ENCODE peak calls at places on chromosomes 12 and 14, in four cellular contexts. W, M, N and P are unnamed samples.

GRCh38 chr14:102893452-102893851 is 29.0 kb upstream of the AMN start:
- DNase-seq in W (no peak), M (peak), N (no peak), P (no peak)

GRCh38 chr12:58695263-58695662 is 225.0 kb downstream of the LRIG3 start:
- DNase-seq in W (no peak), M (no peak), N (no peak), P (no peak)

GRCh38 chr14:56555921-56556570 is 23.6 kb upstream of the TMEM260 start:
- DNase-seq in W (peak), M (no peak), N (peak), P (peak)

GRCh38 chr12:127005406-127005805 is 1261.6 kb upstream of the TMEM132C start:
- DNase-seq in W (no peak), M (no peak), N (no peak), P (no peak)

GRCh38 chr12:50971946-50972345 is 19.6 kb downstream of the HIGD1C start:
- DNase-seq in W (no peak), M (no peak), N (no peak), P (no peak)

GRCh38 chr14:69107407-69108003 is 45.4 kb downstream of the DCAF5 start:
- DNase-seq in W (peak), M (peak), N (peak), P (peak)

GRCh38 chr12:107660230-107660629 is 25.4 kb upstream of the PWP1 start:
- DNase-seq in W (no peak), M (no peak), N (no peak), P (no peak)

GRCh38 chr14:42421377-42422078 is 814.9 kb downstream of the LRFN5 start:
- DNase-seq in W (no peak), M (no peak), N (no peak), P (no peak)

GRCh38 chr12:132827763-132828703 is 636 bp downstream of the GOLGA3 start:
- DNase-seq in W (no peak), M (no peak), N (peak), P (no peak)

GRCh38 chr12:185197-185955 is 28.6 kb downstream of the SLC6A12 start:
- DNase-seq in W (no peak), M (no peak), N (no peak), P (no peak)

GRCh38 chr12:86158956-86159355 is 97.2 kb downstream of the MGAT4C start:
- DNase-seq in W (no peak), M (no peak), N (no peak), P (no peak)

GRCh38 chr12:54352891-54353874 is 11.1 kb downstream of the GPR84 start:
- DNase-seq in W (peak), M (no peak), N (no peak), P (no peak)
- TF ChIP-seq BHLHE40 in W (no peak), M (no peak), N (no peak), P (no peak)

GRCh38 chr14:52131640-52132320 is 62.9 kb upstream of the NID2 start:
- DNase-seq in W (peak), M (peak), N (peak), P (peak)
- TF ChIP-seq SP1 in W (no peak), M (no peak), N (no peak), P (no peak)

DNA sequence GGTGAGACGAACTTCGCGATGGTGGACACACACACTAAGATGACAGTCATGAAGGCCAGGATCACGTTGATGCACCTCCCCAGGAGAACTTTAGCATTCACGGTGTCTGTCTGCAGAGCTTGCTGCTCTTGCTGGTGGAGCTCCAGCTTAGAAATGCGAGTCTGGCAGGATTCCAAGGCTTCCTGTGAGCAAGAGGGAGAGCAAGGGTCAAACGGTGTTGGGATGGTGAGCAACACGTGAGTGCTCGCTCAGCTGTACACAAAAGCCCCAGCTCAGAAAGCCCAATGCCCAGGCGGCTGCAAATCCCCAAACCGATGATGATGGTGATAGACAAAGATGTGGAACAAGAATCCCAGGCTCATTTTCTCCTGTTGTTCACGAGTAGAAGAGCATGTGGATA is 78.8 kb downstream of the TMCC3 start:
- DNase-seq in W (no peak), M (no peak), N (peak), P (no peak)
- TF ChIP-seq BHLHE40 in W (no peak), M (no peak), N (peak), P (no peak)

GRCh38 chr14:97844042-97844441 is 1046.9 kb downstream of the VRK1 start:
- DNase-seq in W (no peak), M (no peak), N (no peak), P (no peak)
- TF ChIP-seq SP1 in W (no peak), M (no peak), N (no peak), P (no peak)

GRCh38 chr12:131065279-131065678 is 111.6 kb downstream of the ADGRD1 start:
- DNase-seq in W (no peak), M (no peak), N (no peak), P (no peak)

GRCh38 chr12:131066886-131067490 is 113.3 kb downstream of the ADGRD1 start:
- DNase-seq in W (no peak), M (no peak), N (no peak), P (no peak)

GRCh38 chr12:131067993-131068942 is 114.6 kb downstream of the ADGRD1 start:
- DNase-seq in W (no peak), M (no peak), N (no peak), P (no peak)

GRCh38 chr12:131065801-131066200 is 112.1 kb downstream of the ADGRD1 start:
- DNase-seq in W (no peak), M (no peak), N (no peak), P (no peak)

GRCh38 chr12:131066207-131066885 is 112.6 kb downstream of the ADGRD1 start:
- DNase-seq in W (no peak), M (no peak), N (no peak), P (no peak)
- TF ChIP-seq BHLHE40 in W (no peak), M (no peak), N (no peak), P (no peak)

DNA sequence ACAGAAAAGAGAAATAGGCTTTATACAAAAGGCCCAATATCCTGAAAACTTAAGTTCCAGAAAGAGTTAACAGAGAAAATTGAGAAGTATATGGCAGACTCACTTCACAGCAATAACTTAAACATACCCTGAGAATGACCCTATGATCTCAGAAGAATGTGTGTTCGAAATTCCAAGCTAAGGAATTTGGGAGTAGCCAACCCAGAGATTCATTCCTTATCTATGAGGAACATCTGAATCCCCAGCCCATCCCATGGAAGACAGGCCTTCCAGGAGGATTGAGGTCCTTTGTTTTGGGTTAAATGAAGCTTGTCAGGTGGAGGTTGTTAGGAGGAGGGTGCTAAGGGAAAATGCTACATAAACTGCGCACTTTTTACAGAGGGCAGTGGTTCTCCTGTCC is 7.5 kb upstream of the SAV1 start:
- DNase-seq in W (no peak), M (no peak), N (no peak), P (no peak)
- TF ChIP-seq SP1 in W (no peak), M (no peak), N (no peak), P (no peak)

DNA sequence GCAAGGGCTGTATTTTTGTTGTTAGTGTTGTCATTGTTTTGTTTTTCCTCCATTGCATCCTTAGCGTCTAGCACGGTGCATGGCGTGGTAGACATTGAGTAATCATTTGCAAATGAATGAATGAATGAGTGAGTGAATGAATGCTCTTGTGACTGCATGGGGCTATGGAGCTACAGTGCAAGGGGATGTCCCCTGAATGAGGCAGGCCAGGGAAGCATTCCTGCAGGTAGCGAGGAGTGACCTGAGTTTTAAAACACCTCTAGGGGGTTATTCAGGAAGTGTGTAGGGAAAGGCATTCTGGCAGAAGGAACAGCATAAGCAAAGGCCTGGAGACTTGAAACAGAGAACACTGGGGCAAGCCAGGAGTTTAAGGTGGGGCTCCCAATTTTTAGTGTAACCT is 16.9 kb downstream of the MYL2 start:
- DNase-seq in W (no peak), M (no peak), N (no peak), P (no peak)
- TF ChIP-seq BHLHE40 in W (no peak), M (no peak), N (no peak), P (no peak)

DNA sequence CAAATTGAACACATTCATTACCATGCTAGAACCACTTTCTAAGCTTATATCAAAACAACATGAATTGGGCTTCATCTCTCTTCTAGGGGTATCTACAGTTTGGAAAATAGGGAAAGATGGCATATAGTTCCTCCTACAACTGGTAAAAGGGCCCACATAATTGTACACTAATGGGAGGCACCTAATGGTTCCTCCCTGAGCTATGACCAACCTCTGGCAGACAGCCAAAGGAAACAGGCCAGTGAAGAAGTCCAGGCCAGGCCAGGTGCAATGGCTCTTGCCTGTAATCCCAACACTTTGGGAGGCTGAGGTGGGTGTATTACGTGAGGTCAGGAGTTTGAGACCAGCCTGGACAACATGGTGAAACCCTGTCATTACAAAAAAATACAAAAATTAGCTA is 23.2 kb upstream of the APOF start:
- DNase-seq in W (no peak), M (no peak), N (no peak), P (no peak)
- TF ChIP-seq SP1 in W (no peak), M (no peak), N (no peak), P (no peak)

GRCh38 chr14:100777366-100778077 is 48.4 kb upstream of the MEG3 start:
- DNase-seq in W (no peak), M (no peak), N (no peak), P (no peak)
- TF ChIP-seq BHLHE40 in W (no peak), M (no peak), N (no peak), P (no peak)

GRCh38 chr14:86513564-86513963 is 983.6 kb downstream of the FLRT2 start:
- DNase-seq in W (no peak), M (no peak), N (no peak), P (no peak)

GRCh38 chr14:86513056-86513455 is 983.1 kb downstream of the FLRT2 start:
- DNase-seq in W (no peak), M (no peak), N (no peak), P (no peak)

GRCh38 chr14:86505808-86506207 is 975.9 kb downstream of the FLRT2 start:
- DNase-seq in W (no peak), M (no peak), N (no peak), P (no peak)

GRCh38 chr14:86515195-86515594 is 985.3 kb downstream of the FLRT2 start:
- DNase-seq in W (no peak), M (no peak), N (no peak), P (no peak)

GRCh38 chr14:86510503-86510902 is 980.6 kb downstream of the FLRT2 start:
- DNase-seq in W (no peak), M (no peak), N (no peak), P (no peak)
- TF ChIP-seq SP1 in W (no peak), M (no peak), N (no peak), P (no peak)